ENCODE peak calls at places on chromosomes 16 and 17, in ten cellular contexts. One of them, this sample, is unnamed.

GRCh38 chr16:17070882-17071592 is 399.7 kb downstream of the XYLT1 start:
- DNase-seq in left lung: peak; percentile 78
- DNase-seq in stomach: peak; percentile 49
- DNase-seq in hepatocyte: peak; percentile 22
- DNase-seq in SK-N-SH: no peak
- DNase-seq in tibial artery: no peak
- DNase-seq in A549: peak; percentile 6
- DNase-seq in Calu3: no peak
- DNase-seq in OCI-LY7: peak; percentile 81
- DNase-seq in glutamatergic neuron: no peak
- DNase-seq in this sample: peak; percentile 78

GRCh38 chr17:18025596-18026407 is 13.2 kb downstream of the ATPAF2 start:
- DNase-seq in Calu3: no peak
- DNase-seq in left lung: no peak
- DNase-seq in A549: no peak
- DNase-seq in hepatocyte: no peak
- DNase-seq in glutamatergic neuron: no peak
- DNase-seq in tibial artery: peak; percentile 17
- DNase-seq in stomach: no peak
- DNase-seq in SK-N-SH: no peak
- DNase-seq in OCI-LY7: no peak
- DNase-seq in this sample: peak; percentile 73

GRCh38 chr16:17173134-17173729 is 297.5 kb downstream of the XYLT1 start:
- DNase-seq in Calu3: no peak
- DNase-seq in glutamatergic neuron: no peak
- DNase-seq in stomach: peak; percentile 41
- DNase-seq in hepatocyte: peak; percentile 60
- DNase-seq in SK-N-SH: no peak
- DNase-seq in left lung: peak; percentile 80
- DNase-seq in tibial artery: peak; percentile 76
- DNase-seq in A549: no peak
- DNase-seq in OCI-LY7: peak; percentile 8
- DNase-seq in this sample: no peak

GRCh38 chr16:72612718-72613117 is 435.2 kb downstream of the ZFHX3 start:
- DNase-seq in Calu3: no peak
- DNase-seq in stomach: no peak
- DNase-seq in hepatocyte: no peak
- DNase-seq in glutamatergic neuron: no peak
- DNase-seq in A549: no peak
- DNase-seq in tibial artery: no peak
- DNase-seq in left lung: no peak
- DNase-seq in SK-N-SH: no peak
- DNase-seq in OCI-LY7: no peak
- DNase-seq in this sample: no peak

GRCh38 chr16:12276631-12277030 is 300.1 kb downstream of the SNX29 start:
- DNase-seq in left lung: no peak
- DNase-seq in Calu3: no peak
- DNase-seq in tibial artery: no peak
- DNase-seq in A549: no peak
- DNase-seq in OCI-LY7: no peak
- DNase-seq in hepatocyte: no peak
- DNase-seq in glutamatergic neuron: no peak
- DNase-seq in SK-N-SH: no peak
- DNase-seq in stomach: no peak
- DNase-seq in this sample: no peak

GRCh38 chr17:40361925-40362695 is 2.4 kb downstream of the GJD3 start:
- DNase-seq in left lung: no peak
- DNase-seq in OCI-LY7: peak; percentile 17
- DNase-seq in Calu3: no peak
- DNase-seq in hepatocyte: no peak
- DNase-seq in SK-N-SH: peak; percentile 32
- DNase-seq in tibial artery: no peak
- DNase-seq in A549: no peak
- DNase-seq in glutamatergic neuron: no peak
- DNase-seq in stomach: no peak
- DNase-seq in this sample: no peak

GRCh38 chr17:69577098-69577497 is 162.6 kb downstream of the MAP2K6 start:
- DNase-seq in tibial artery: no peak
- DNase-seq in glutamatergic neuron: no peak
- DNase-seq in SK-N-SH: no peak
- DNase-seq in OCI-LY7: peak; percentile 96
- DNase-seq in hepatocyte: no peak
- DNase-seq in left lung: no peak
- DNase-seq in Calu3: no peak
- DNase-seq in stomach: no peak
- DNase-seq in A549: no peak
- DNase-seq in this sample: no peak

GRCh38 chr16:74297296-74297665 is 667 bp downstream of the PSMD7 start:
- DNase-seq in A549: no peak
- DNase-seq in SK-N-SH: peak; percentile 56
- DNase-seq in stomach: no peak
- DNase-seq in Calu3: peak; percentile 43
- DNase-seq in glutamatergic neuron: peak; percentile 24
- DNase-seq in OCI-LY7: peak; percentile 50
- DNase-seq in hepatocyte: peak; percentile 44
- DNase-seq in left lung: no peak
- DNase-seq in tibial artery: no peak
- DNase-seq in this sample: peak; percentile 37

GRCh38 chr16:75252946-75253911 is 1.8 kb upstream of the BCAR1 start:
- DNase-seq in stomach: no peak
- DNase-seq in left lung: peak; percentile 34
- DNase-seq in tibial artery: peak; percentile 75
- DNase-seq in Calu3: no peak
- DNase-seq in OCI-LY7: no peak
- DNase-seq in hepatocyte: peak; percentile 58
- DNase-seq in SK-N-SH: no peak
- DNase-seq in glutamatergic neuron: no peak
- DNase-seq in A549: no peak
- DNase-seq in this sample: no peak

GRCh38 chr17:4140125-4140524 is 2.7 kb downstream of the ZZEF1 start:
- DNase-seq in A549: no peak
- DNase-seq in left lung: no peak
- DNase-seq in hepatocyte: no peak
- DNase-seq in OCI-LY7: no peak
- DNase-seq in SK-N-SH: no peak
- DNase-seq in glutamatergic neuron: no peak
- DNase-seq in Calu3: no peak
- DNase-seq in stomach: no peak
- DNase-seq in tibial artery: no peak
- DNase-seq in this sample: no peak

GRCh38 chr16:51164167-51164566 is 13.1 kb upstream of the SALL1 start:
- DNase-seq in glutamatergic neuron: no peak
- DNase-seq in hepatocyte: no peak
- DNase-seq in SK-N-SH: no peak
- DNase-seq in tibial artery: no peak
- DNase-seq in stomach: no peak
- DNase-seq in Calu3: peak; percentile 19
- DNase-seq in A549: no peak
- DNase-seq in OCI-LY7: no peak
- DNase-seq in left lung: no peak
- DNase-seq in this sample: no peak

GRCh38 chr17:50863221-50863843 is 2.8 kb downstream of the TOB1 start:
- DNase-seq in OCI-LY7: peak; percentile 41
- DNase-seq in glutamatergic neuron: peak; percentile 77
- DNase-seq in hepatocyte: peak; percentile 60
- DNase-seq in SK-N-SH: peak; percentile 80
- DNase-seq in stomach: peak; percentile 59
- DNase-seq in A549: peak; percentile 81
- DNase-seq in Calu3: peak; percentile 81
- DNase-seq in tibial artery: no peak
- DNase-seq in left lung: peak; percentile 58
- DNase-seq in this sample: no peak

GRCh38 chr17:40348562-40349476 is 15.7 kb downstream of the GJD3 start:
- DNase-seq in hepatocyte: no peak
- DNase-seq in left lung: peak; percentile 38
- DNase-seq in A549: no peak
- DNase-seq in OCI-LY7: no peak
- DNase-seq in stomach: peak; percentile 87
- DNase-seq in SK-N-SH: peak; percentile 66
- DNase-seq in Calu3: no peak
- DNase-seq in glutamatergic neuron: no peak
- DNase-seq in tibial artery: peak; percentile 89
- DNase-seq in this sample: no peak

GRCh38 chr16:82368041-82368440 is 198.0 kb upstream of the MPHOSPH6 start:
- DNase-seq in SK-N-SH: peak; percentile 61
- DNase-seq in hepatocyte: peak; percentile 57
- DNase-seq in stomach: peak; percentile 66
- DNase-seq in Calu3: peak; percentile 24
- DNase-seq in glutamatergic neuron: no peak
- DNase-seq in OCI-LY7: peak; percentile 8
- DNase-seq in tibial artery: no peak
- DNase-seq in left lung: no peak
- DNase-seq in A549: peak; percentile 32
- DNase-seq in this sample: peak; percentile 30

GRCh38 chr16:981695-982151 is at the start of gene SOX8:
- DNase-seq in SK-N-SH: peak; percentile 51
- DNase-seq in tibial artery: no peak
- DNase-seq in OCI-LY7: no peak
- DNase-seq in hepatocyte: peak; percentile 41
- DNase-seq in glutamatergic neuron: peak; percentile 72
- DNase-seq in A549: no peak
- DNase-seq in left lung: no peak
- DNase-seq in Calu3: peak; percentile 50
- DNase-seq in stomach: peak; percentile 43
- DNase-seq in this sample: no peak

GRCh38 chr17:11979795-11980194 is 17.5 kb downstream of the ZNF18 start:
- DNase-seq in A549: no peak
- DNase-seq in left lung: no peak
- DNase-seq in SK-N-SH: no peak
- DNase-seq in glutamatergic neuron: no peak
- DNase-seq in hepatocyte: no peak
- DNase-seq in tibial artery: no peak
- DNase-seq in OCI-LY7: no peak
- DNase-seq in Calu3: no peak
- DNase-seq in stomach: no peak
- DNase-seq in this sample: no peak

GRCh38 chr17:11986179-11986938 is 10.9 kb downstream of the ZNF18 start:
- DNase-seq in left lung: no peak
- DNase-seq in A549: no peak
- DNase-seq in hepatocyte: peak; percentile 14
- DNase-seq in tibial artery: peak; percentile 68
- DNase-seq in SK-N-SH: no peak
- DNase-seq in Calu3: no peak
- DNase-seq in stomach: no peak
- DNase-seq in OCI-LY7: no peak
- DNase-seq in glutamatergic neuron: no peak
- DNase-seq in this sample: no peak

GRCh38 chr17:11981862-11982261 is 15.4 kb downstream of the ZNF18 start:
- DNase-seq in hepatocyte: no peak
- DNase-seq in SK-N-SH: no peak
- DNase-seq in A549: no peak
- DNase-seq in left lung: no peak
- DNase-seq in Calu3: no peak
- DNase-seq in tibial artery: no peak
- DNase-seq in glutamatergic neuron: no peak
- DNase-seq in stomach: no peak
- DNase-seq in OCI-LY7: no peak
- DNase-seq in this sample: no peak

DNA sequence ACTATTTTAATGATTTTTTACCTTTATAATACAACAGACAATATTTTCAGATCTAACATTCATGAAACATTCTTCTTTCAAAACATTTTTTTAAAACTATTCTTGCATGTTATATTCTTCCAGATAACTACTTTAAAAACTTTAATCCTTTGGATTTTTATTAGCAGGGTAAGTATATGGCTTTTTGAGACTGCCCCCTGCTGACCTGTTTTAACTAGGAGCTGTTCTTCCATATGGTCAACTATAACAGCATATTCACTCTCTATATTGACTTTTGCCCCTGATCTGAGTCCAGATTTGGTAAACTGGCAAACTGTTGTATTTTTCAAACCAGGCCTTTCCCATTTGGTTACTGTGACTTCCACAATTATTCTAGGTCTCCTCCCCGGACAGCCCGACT is 16.5 kb downstream of the ZNF18 start:
- DNase-seq in stomach: no peak
- DNase-seq in glutamatergic neuron: no peak
- DNase-seq in hepatocyte: no peak
- DNase-seq in Calu3: no peak
- DNase-seq in left lung: no peak
- DNase-seq in OCI-LY7: no peak
- DNase-seq in SK-N-SH: no peak
- DNase-seq in A549: no peak
- DNase-seq in tibial artery: no peak
- DNase-seq in this sample: no peak
- TF ChIP-seq CTCF in stomach: no peak
- TF ChIP-seq CTCF in glutamatergic neuron: peak; percentile 29
- TF ChIP-seq CTCF in hepatocyte: peak; percentile 20
- TF ChIP-seq CTCF in Calu3: no peak
- TF ChIP-seq CTCF in left lung: no peak
- TF ChIP-seq CTCF in OCI-LY7: peak; percentile 62
- TF ChIP-seq CTCF in SK-N-SH: peak; percentile 46
- TF ChIP-seq CTCF in A549: peak; percentile 15
- TF ChIP-seq CTCF in tibial artery: no peak
- TF ChIP-seq CTCF in this sample: no peak

GRCh38 chr17:58527306-58527705 is 12.9 kb upstream of the MTMR4 start:
- DNase-seq in A549: no peak
- DNase-seq in Calu3: peak; percentile 9
- DNase-seq in tibial artery: no peak
- DNase-seq in hepatocyte: no peak
- DNase-seq in OCI-LY7: peak; percentile 32
- DNase-seq in left lung: no peak
- DNase-seq in stomach: no peak
- DNase-seq in glutamatergic neuron: no peak
- DNase-seq in SK-N-SH: no peak
- DNase-seq in this sample: no peak
- TF ChIP-seq CTCF in A549: no peak
- TF ChIP-seq CTCF in Calu3: no peak
- TF ChIP-seq CTCF in tibial artery: no peak
- TF ChIP-seq CTCF in hepatocyte: no peak
- TF ChIP-seq CTCF in OCI-LY7: peak; percentile 51
- TF ChIP-seq CTCF in left lung: no peak
- TF ChIP-seq CTCF in stomach: no peak
- TF ChIP-seq CTCF in glutamatergic neuron: peak; percentile 26
- TF ChIP-seq CTCF in SK-N-SH: peak; percentile 38
- TF ChIP-seq CTCF in this sample: peak; percentile 28

DNA sequence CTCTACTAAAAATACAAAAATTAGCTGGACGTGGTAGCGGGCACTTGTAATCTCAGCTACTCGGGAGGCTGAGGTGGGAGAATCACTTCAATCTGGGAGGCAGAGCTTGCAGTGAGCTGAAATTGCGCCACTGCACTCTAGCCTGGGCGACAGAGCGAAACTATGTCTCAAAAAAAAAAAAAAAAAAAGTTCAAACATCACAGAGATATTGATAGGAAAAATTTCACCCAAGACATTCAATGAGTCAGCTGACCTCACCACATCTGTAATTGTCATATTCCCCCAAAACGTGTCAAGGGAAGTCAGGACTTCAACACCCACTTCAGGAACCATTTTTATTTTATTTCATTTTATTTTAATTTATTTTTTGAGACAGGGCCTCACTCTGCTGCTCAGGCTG is 8.0 kb upstream of the PRSS27 start:
- DNase-seq in Calu3: no peak
- DNase-seq in stomach: no peak
- DNase-seq in A549: no peak
- DNase-seq in OCI-LY7: no peak
- DNase-seq in hepatocyte: no peak
- DNase-seq in SK-N-SH: no peak
- DNase-seq in left lung: no peak
- DNase-seq in glutamatergic neuron: no peak
- DNase-seq in tibial artery: no peak
- DNase-seq in this sample: no peak
- TF ChIP-seq CTCF in Calu3: no peak
- TF ChIP-seq CTCF in stomach: no peak
- TF ChIP-seq CTCF in A549: no peak
- TF ChIP-seq CTCF in OCI-LY7: no peak
- TF ChIP-seq CTCF in hepatocyte: no peak
- TF ChIP-seq CTCF in SK-N-SH: no peak
- TF ChIP-seq CTCF in left lung: no peak
- TF ChIP-seq CTCF in glutamatergic neuron: no peak
- TF ChIP-seq CTCF in tibial artery: no peak
- TF ChIP-seq CTCF in this sample: no peak

GRCh38 chr16:3691778-3692177 is 25.5 kb downstream of the TRAP1 start:
- DNase-seq in SK-N-SH: no peak
- DNase-seq in Calu3: no peak
- DNase-seq in hepatocyte: no peak
- DNase-seq in glutamatergic neuron: no peak
- DNase-seq in A549: no peak
- DNase-seq in OCI-LY7: no peak
- DNase-seq in tibial artery: no peak
- DNase-seq in stomach: no peak
- DNase-seq in left lung: no peak
- DNase-seq in this sample: no peak
- TF ChIP-seq CTCF in SK-N-SH: no peak
- TF ChIP-seq CTCF in Calu3: no peak
- TF ChIP-seq CTCF in hepatocyte: no peak
- TF ChIP-seq CTCF in glutamatergic neuron: no peak
- TF ChIP-seq CTCF in A549: no peak
- TF ChIP-seq CTCF in OCI-LY7: no peak
- TF ChIP-seq CTCF in tibial artery: no peak
- TF ChIP-seq CTCF in stomach: no peak
- TF ChIP-seq CTCF in left lung: no peak
- TF ChIP-seq CTCF in this sample: no peak